ENCODE peak calls at places on chromosomes 13 and 19, in four cellular contexts. T is WTC11; N is left ventricle myocardium inferior; I is CD8-positive, alpha-beta T cell. G is an unnamed sample.
A peak's percentile ranks its signal among the peaks of the same experiment; 100 is the strongest.

GRCh38 chr13:54317722-54318121 is 1289.1 kb downstream of the OLFM4 start:
- DNase-seq in T (no peak), N (no peak), I (no peak), G (no peak)

GRCh38 chr19:2266183-2266993 is 10.2 kb upstream of the JSRP1 start:
- DNase-seq in T (peak; percentile 20), I (no peak), N (peak; percentile 89), G (peak; percentile 83)

GRCh38 chr19:5262721-5263120 is 77.9 kb downstream of the PTPRS start:
- DNase-seq in I (no peak), T (no peak), N (no peak), G (no peak)

GRCh38 chr13:34179481-34179880 is 361.5 kb downstream of the RFC3 start:
- DNase-seq in N (no peak), I (no peak), T (no peak), G (no peak)

GRCh38 chr13:65787087-65787486 is 1443.0 kb downstream of the PCDH9 start:
- DNase-seq in T (no peak), N (no peak), I (no peak), G (no peak)

GRCh38 chr19:47032171-47032811 is 12.7 kb downstream of the NPAS1 start:
- DNase-seq in I (peak; percentile 50), T (peak; percentile 88), N (no peak), G (peak; percentile 68)

GRCh38 chr19:2043269-2043641 is 7.8 kb downstream of the MKNK2 start:
- DNase-seq in N (no peak), T (no peak), I (no peak), G (no peak)

GRCh38 chr13:88031980-88032562 is 360.9 kb downstream of the SLITRK5 start:
- DNase-seq in N (no peak), I (no peak), T (no peak), G (no peak)

GRCh38 chr19:5951338-5951861 is 26.5 kb downstream of the RANBP3 start:
- DNase-seq in I (no peak), T (peak; percentile 33), N (no peak), G (no peak)

GRCh38 chr19:608155-609000 is 18.7 kb downstream of the HCN2 start:
- DNase-seq in I (no peak), T (no peak), N (no peak), G (no peak)

GRCh38 chr19:52296400-52296772 is 583 bp upstream of the ZNF480 start:
- DNase-seq in T (no peak), I (no peak), N (no peak), G (no peak)

GRCh38 chr19:11345122-11345752 is 831 bp downstream of the TMEM205 start:
- DNase-seq in I (no peak), T (no peak), N (no peak), G (no peak)

GRCh38 chr19:464146-464545 is 3.3 kb upstream of the SHC2 start:
- DNase-seq in I (no peak), T (no peak), N (no peak), G (no peak)

GRCh38 chr19:35703343-35703742 is 1.0 kb upstream of the ZBTB32 start:
- DNase-seq in I (no peak), N (no peak), T (peak; percentile 45), G (no peak)

GRCh38 chr19:48990400-48990799 is 2.7 kb downstream of the GYS1 start:
- DNase-seq in I (no peak), N (no peak), T (no peak), G (no peak)

GRCh38 chr19:5018224-5019015 is 49.5 kb downstream of the KDM4B start:
- DNase-seq in T (no peak), N (no peak), I (no peak), G (no peak)

GRCh38 chr19:40213251-40213793 is 4.9 kb downstream of the TTC9B start:
- DNase-seq in T (no peak), I (no peak), N (no peak), G (no peak)

GRCh38 chr13:98474761-98475160 is 102.1 kb downstream of the STK24 start:
- DNase-seq in N (no peak), I (no peak), T (no peak), G (no peak)

GRCh38 chr13:40534456-40534855 is 132.0 kb downstream of the FOXO1 start:
- DNase-seq in N (no peak), T (no peak), I (no peak), G (no peak)

GRCh38 chr13:46389985-46390384 is 2.9 kb upstream of the RUBCNL start:
- DNase-seq in N (peak; percentile 18), I (no peak), T (no peak), G (peak; percentile 46)

GRCh38 chr13:32538234-32538620 is 368 bp downstream of the N4BP2L2 start:
- DNase-seq in N (peak; percentile 18), T (peak; percentile 14), I (no peak), G (no peak)

GRCh38 chr19:29952646-29953045 is 10.6 kb downstream of the URI1 start:
- DNase-seq in N (no peak), T (no peak), I (no peak), G (no peak)

GRCh38 chr13:109874921-109875454 is 88.6 kb upstream of the IRS2 start:
- DNase-seq in I (no peak), T (no peak), N (no peak), G (no peak)

GRCh38 chr19:48397636-48398328 is 4.3 kb downstream of the GRIN2D start:
- DNase-seq in I (no peak), N (no peak), T (no peak), G (no peak)

GRCh38 chr19:13842294-13843103 is 34.4 kb upstream of the NANOS3 start:
- DNase-seq in N (peak; percentile 91), I (no peak), T (peak; percentile 59), G (no peak)

GRCh38 chr13:101706651-101707050 is 254.2 kb downstream of the ITGBL1 start:
- DNase-seq in T (no peak), I (no peak), N (no peak), G (peak; percentile 77)

GRCh38 chr19:5947435-5947834 is 30.5 kb downstream of the RANBP3 start:
- DNase-seq in I (no peak), N (peak; percentile 68), T (no peak), G (no peak)

GRCh38 chr13:33545492-33545891 is 259.9 kb upstream of the STARD13 start:
- DNase-seq in I (no peak), N (no peak), T (no peak), G (no peak)

GRCh38 chr13:45807520-45808099 is 43.9 kb downstream of the SIAH3 start:
- DNase-seq in I (no peak), N (no peak), T (peak; percentile 40), G (peak; percentile 50)

GRCh38 chr19:39474139-39474620 is 6.5 kb upstream of the TIMM50 start:
- DNase-seq in I (peak; percentile 60), N (peak; percentile 58), T (peak; percentile 90), G (peak; percentile 29)

GRCh38 chr13:49641810-49642291 is 13.5 kb downstream of the ARL11 start:
- DNase-seq in N (peak; percentile 46), I (no peak), T (no peak), G (no peak)

G was measured in G401.